ENCODE peak calls at places on chromosomes 11 and 22, in seven cellular contexts. One of them, this sample, is unnamed.

GRCh38 chr22:35592418-35592967 is 24.6 kb downstream of the MB start:
- DNase-seq in H1: no peak
- DNase-seq in H9: no peak
- DNase-seq in IMR-90: no peak
- DNase-seq in neuronal stem cell: no peak
- DNase-seq in mesendoderm: no peak
- DNase-seq in mesenchymal stem cell: no peak
- DNase-seq in this sample: no peak

GRCh38 chr11:94674005-94674491 is 94.1 kb upstream of the AMOTL1 start:
- DNase-seq in H9: no peak
- DNase-seq in neuronal stem cell: no peak
- DNase-seq in mesenchymal stem cell: no peak
- DNase-seq in mesendoderm: no peak
- DNase-seq in IMR-90: no peak
- DNase-seq in H1: peak; percentile 37
- DNase-seq in this sample: no peak

GRCh38 chr11:6259638-6260019 is at the start of gene CCKBR:
- DNase-seq in IMR-90: no peak
- DNase-seq in mesenchymal stem cell: no peak
- DNase-seq in mesendoderm: no peak
- DNase-seq in neuronal stem cell: peak; percentile 43
- DNase-seq in H1: peak; percentile 75
- DNase-seq in H9: peak; percentile 65
- DNase-seq in this sample: no peak

GRCh38 chr11:108912587-108912986 is 247.7 kb downstream of the DDX10 start:
- DNase-seq in IMR-90: peak; percentile 81
- DNase-seq in mesenchymal stem cell: peak; percentile 63
- DNase-seq in mesendoderm: peak; percentile 87
- DNase-seq in H9: no peak
- DNase-seq in neuronal stem cell: no peak
- DNase-seq in H1: no peak
- DNase-seq in this sample: peak; percentile 71

GRCh38 chr11:65522640-65523322 is 2.1 kb upstream of the SCYL1 start:
- DNase-seq in neuronal stem cell: no peak
- DNase-seq in mesenchymal stem cell: peak; percentile 62
- DNase-seq in H1: no peak
- DNase-seq in H9: no peak
- DNase-seq in IMR-90: no peak
- DNase-seq in mesendoderm: peak; percentile 72
- DNase-seq in this sample: no peak

GRCh38 chr22:29205598-29206371 is at the start of gene EMID1:
- DNase-seq in H9: peak; percentile 62
- DNase-seq in mesenchymal stem cell: peak; percentile 42
- DNase-seq in H1: peak; percentile 77
- DNase-seq in IMR-90: peak; percentile 9
- DNase-seq in mesendoderm: peak; percentile 37
- DNase-seq in neuronal stem cell: peak; percentile 46
- DNase-seq in this sample: no peak

GRCh38 chr22:45612451-45612901 is 59.2 kb upstream of the ATXN10 start:
- DNase-seq in mesenchymal stem cell: no peak
- DNase-seq in H1: no peak
- DNase-seq in neuronal stem cell: no peak
- DNase-seq in IMR-90: peak; percentile 80
- DNase-seq in H9: no peak
- DNase-seq in mesendoderm: no peak
- DNase-seq in this sample: peak; percentile 72

GRCh38 chr22:27576413-27576812 is 225.1 kb downstream of the MN1 start:
- DNase-seq in mesenchymal stem cell: no peak
- DNase-seq in H1: no peak
- DNase-seq in mesendoderm: no peak
- DNase-seq in neuronal stem cell: no peak
- DNase-seq in H9: no peak
- DNase-seq in IMR-90: no peak
- DNase-seq in this sample: no peak

GRCh38 chr11:44199816-44200215 is 104.3 kb downstream of the EXT2 start:
- DNase-seq in mesendoderm: no peak
- DNase-seq in neuronal stem cell: no peak
- DNase-seq in H9: no peak
- DNase-seq in H1: no peak
- DNase-seq in IMR-90: peak; percentile 47
- DNase-seq in mesenchymal stem cell: no peak
- DNase-seq in this sample: no peak

GRCh38 chr11:47724041-47724729 is 9.0 kb upstream of the AGBL2 start:
- DNase-seq in mesenchymal stem cell: peak; percentile 91
- DNase-seq in H1: no peak
- DNase-seq in IMR-90: peak; percentile 89
- DNase-seq in mesendoderm: peak; percentile 6
- DNase-seq in H9: no peak
- DNase-seq in neuronal stem cell: no peak
- DNase-seq in this sample: peak; percentile 83

GRCh38 chr11:69531717-69532088 is 50.2 kb downstream of the LINC01488 start:
- DNase-seq in IMR-90: no peak
- DNase-seq in mesenchymal stem cell: no peak
- DNase-seq in mesendoderm: no peak
- DNase-seq in neuronal stem cell: no peak
- DNase-seq in H9: no peak
- DNase-seq in H1: no peak
- DNase-seq in this sample: no peak

GRCh38 chr22:46068908-46069481 is 81.3 kb upstream of the PPARA start:
- DNase-seq in mesenchymal stem cell: peak; percentile 14
- DNase-seq in H9: no peak
- DNase-seq in neuronal stem cell: no peak
- DNase-seq in IMR-90: peak; percentile 49
- DNase-seq in mesendoderm: no peak
- DNase-seq in H1: no peak
- DNase-seq in this sample: no peak

GRCh38 chr11:71252434-71252781 is at the start of gene SHANK2:
- DNase-seq in IMR-90: no peak
- DNase-seq in H1: peak; percentile 82
- DNase-seq in mesenchymal stem cell: no peak
- DNase-seq in mesendoderm: peak; percentile 42
- DNase-seq in H9: peak; percentile 61
- DNase-seq in neuronal stem cell: no peak
- DNase-seq in this sample: peak; percentile 38

GRCh38 chr11:110177057-110177397 is 83.8 kb downstream of the ZC3H12C start:
- DNase-seq in H1: no peak
- DNase-seq in IMR-90: no peak
- DNase-seq in mesenchymal stem cell: no peak
- DNase-seq in neuronal stem cell: no peak
- DNase-seq in mesendoderm: peak; percentile 65
- DNase-seq in H9: no peak
- DNase-seq in this sample: no peak

GRCh38 chr22:36027960-36028645 is 521 bp downstream of the RBFOX2 start:
- DNase-seq in IMR-90: no peak
- DNase-seq in mesendoderm: peak; percentile 77
- DNase-seq in H1: peak; percentile 83
- DNase-seq in neuronal stem cell: peak; percentile 72
- DNase-seq in H9: no peak
- DNase-seq in mesenchymal stem cell: no peak
- DNase-seq in this sample: no peak

GRCh38 chr22:26556904-26557303 is 33.0 kb downstream of the TPST2 start:
- DNase-seq in H1: no peak
- DNase-seq in mesenchymal stem cell: no peak
- DNase-seq in mesendoderm: no peak
- DNase-seq in neuronal stem cell: no peak
- DNase-seq in IMR-90: no peak
- DNase-seq in H9: no peak
- DNase-seq in this sample: no peak

GRCh38 chr22:31393890-31394289 is 5.5 kb upstream of the DRG1 start:
- DNase-seq in mesendoderm: no peak
- DNase-seq in mesenchymal stem cell: no peak
- DNase-seq in H9: no peak
- DNase-seq in H1: no peak
- DNase-seq in neuronal stem cell: no peak
- DNase-seq in IMR-90: no peak
- DNase-seq in this sample: no peak

GRCh38 chr11:2913029-2913431 is 16.2 kb downstream of the PHLDA2 start:
- DNase-seq in neuronal stem cell: no peak
- DNase-seq in IMR-90: peak; percentile 44
- DNase-seq in mesenchymal stem cell: peak; percentile 71
- DNase-seq in H1: no peak
- DNase-seq in mesendoderm: peak; percentile 53
- DNase-seq in H9: no peak
- DNase-seq in this sample: no peak

GRCh38 chr22:43185860-43186261 is 1.1 kb downstream of the TTLL12 start:
- DNase-seq in H1: no peak
- DNase-seq in neuronal stem cell: no peak
- DNase-seq in H9: no peak
- DNase-seq in mesendoderm: peak; percentile 14
- DNase-seq in mesenchymal stem cell: peak; percentile 52
- DNase-seq in IMR-90: peak; percentile 23
- DNase-seq in this sample: peak; percentile 7

GRCh38 chr11:62805991-62806441 is 776 bp upstream of the NXF1 start:
- DNase-seq in H1: no peak
- DNase-seq in neuronal stem cell: no peak
- DNase-seq in mesendoderm: peak; percentile 57
- DNase-seq in mesenchymal stem cell: peak; percentile 33
- DNase-seq in H9: no peak
- DNase-seq in IMR-90: no peak
- DNase-seq in this sample: no peak

GRCh38 chr11:16936643-16937042 is 77.6 kb downstream of the PLEKHA7 start:
- DNase-seq in mesenchymal stem cell: no peak
- DNase-seq in mesendoderm: peak; percentile 85
- DNase-seq in H1: no peak
- DNase-seq in neuronal stem cell: no peak
- DNase-seq in IMR-90: no peak
- DNase-seq in H9: no peak
- DNase-seq in this sample: peak; percentile 64

GRCh38 chr11:76560219-76560618 is 110.3 kb downstream of the LRRC32 start:
- DNase-seq in mesendoderm: no peak
- DNase-seq in IMR-90: no peak
- DNase-seq in neuronal stem cell: no peak
- DNase-seq in H9: no peak
- DNase-seq in H1: no peak
- DNase-seq in mesenchymal stem cell: peak; percentile 29
- DNase-seq in this sample: peak; percentile 18

GRCh38 chr11:76558891-76559290 is 111.7 kb downstream of the LRRC32 start:
- DNase-seq in mesenchymal stem cell: no peak
- DNase-seq in neuronal stem cell: no peak
- DNase-seq in mesendoderm: no peak
- DNase-seq in H1: no peak
- DNase-seq in IMR-90: no peak
- DNase-seq in H9: no peak
- DNase-seq in this sample: no peak

GRCh38 chr11:76561245-76561644 is 109.3 kb downstream of the LRRC32 start:
- DNase-seq in H9: no peak
- DNase-seq in mesenchymal stem cell: no peak
- DNase-seq in mesendoderm: no peak
- DNase-seq in IMR-90: no peak
- DNase-seq in H1: no peak
- DNase-seq in neuronal stem cell: no peak
- DNase-seq in this sample: no peak

GRCh38 chr11:76564400-76564799 is 106.1 kb downstream of the LRRC32 start:
- DNase-seq in H1: no peak
- DNase-seq in mesendoderm: no peak
- DNase-seq in mesenchymal stem cell: no peak
- DNase-seq in IMR-90: no peak
- DNase-seq in H9: no peak
- DNase-seq in neuronal stem cell: no peak
- DNase-seq in this sample: no peak

DNA sequence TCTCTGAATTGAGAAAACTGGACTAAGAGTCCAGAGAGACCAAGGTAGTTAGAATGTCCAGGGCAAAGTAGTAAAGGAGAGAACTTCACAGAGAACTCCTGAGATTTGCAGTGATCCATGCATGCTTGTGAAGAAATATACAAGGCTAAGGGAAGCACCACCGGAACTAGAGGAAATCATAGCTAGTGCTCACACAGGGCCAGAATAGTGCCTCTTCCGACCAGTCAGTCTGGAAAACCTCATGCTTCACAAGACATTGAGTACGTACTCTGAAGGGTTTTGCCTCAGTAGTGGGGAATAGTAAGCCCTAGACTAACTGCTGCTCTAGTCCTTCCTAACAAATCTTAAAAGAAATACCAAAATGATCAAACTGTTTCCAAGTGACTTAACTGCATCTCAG is 108.0 kb downstream of the LRRC32 start:
- DNase-seq in H9: no peak
- DNase-seq in IMR-90: no peak
- DNase-seq in neuronal stem cell: no peak
- DNase-seq in mesendoderm: no peak
- DNase-seq in mesenchymal stem cell: no peak
- DNase-seq in H1: no peak
- DNase-seq in this sample: no peak
- H4K8ac ChIP-seq in H9: no peak overlapping the region
- H4K8ac ChIP-seq in IMR-90: no peak overlapping the region
- H4K8ac ChIP-seq in neuronal stem cell: no peak overlapping the region
- H4K8ac ChIP-seq in mesendoderm: no peak overlapping the region
- H4K8ac ChIP-seq in mesenchymal stem cell: no peak overlapping the region
- H4K8ac ChIP-seq in H1: no peak overlapping the region
- H4K8ac ChIP-seq in this sample: no peak overlapping the region

GRCh38 chr11:77449784-77450183 is 24.1 kb downstream of the PAK1 start:
- DNase-seq in mesendoderm: no peak
- DNase-seq in H9: no peak
- DNase-seq in H1: no peak
- DNase-seq in mesenchymal stem cell: no peak
- DNase-seq in IMR-90: no peak
- DNase-seq in neuronal stem cell: no peak
- DNase-seq in this sample: no peak

GRCh38 chr11:77455740-77456139 is 18.2 kb downstream of the PAK1 start:
- DNase-seq in mesendoderm: no peak
- DNase-seq in H9: no peak
- DNase-seq in IMR-90: no peak
- DNase-seq in neuronal stem cell: no peak
- DNase-seq in H1: no peak
- DNase-seq in mesenchymal stem cell: no peak
- DNase-seq in this sample: no peak

GRCh38 chr11:77450227-77450626 is 23.7 kb downstream of the PAK1 start:
- DNase-seq in mesendoderm: no peak
- DNase-seq in mesenchymal stem cell: no peak
- DNase-seq in neuronal stem cell: no peak
- DNase-seq in H9: no peak
- DNase-seq in H1: no peak
- DNase-seq in IMR-90: no peak
- DNase-seq in this sample: no peak

GRCh38 chr11:77457340-77457739 is 16.6 kb downstream of the PAK1 start:
- DNase-seq in IMR-90: no peak
- DNase-seq in neuronal stem cell: peak; percentile 55
- DNase-seq in mesenchymal stem cell: no peak
- DNase-seq in H1: no peak
- DNase-seq in H9: peak; percentile 63
- DNase-seq in mesendoderm: peak; percentile 25
- DNase-seq in this sample: no peak

GRCh38 chr11:77454867-77455655 is 18.8 kb downstream of the PAK1 start:
- DNase-seq in neuronal stem cell: no peak
- DNase-seq in IMR-90: no peak
- DNase-seq in H9: no peak
- DNase-seq in H1: no peak
- DNase-seq in mesendoderm: no peak
- DNase-seq in mesenchymal stem cell: no peak
- DNase-seq in this sample: no peak
- H2AK5ac ChIP-seq in neuronal stem cell: no peak overlapping the region
- H2AK5ac ChIP-seq in IMR-90: no peak overlapping the region
- H2AK5ac ChIP-seq in H9: no peak overlapping the region
- H2AK5ac ChIP-seq in H1: no peak overlapping the region
- H2AK5ac ChIP-seq in mesendoderm: no peak overlapping the region
- H2AK5ac ChIP-seq in mesenchymal stem cell: no peak overlapping the region
- H2AK5ac ChIP-seq in this sample: no peak overlapping the region

GRCh38 chr22:24595863-24596262 is 3.0 kb upstream of the LRRC75B start:
- DNase-seq in mesendoderm: no peak
- DNase-seq in neuronal stem cell: no peak
- DNase-seq in mesenchymal stem cell: no peak
- DNase-seq in H9: no peak
- DNase-seq in H1: no peak
- DNase-seq in IMR-90: no peak
- DNase-seq in this sample: no peak
- H2BK5ac ChIP-seq in mesendoderm: no peak overlapping the region
- H2BK5ac ChIP-seq in neuronal stem cell: no peak overlapping the region
- H2BK5ac ChIP-seq in mesenchymal stem cell: no peak overlapping the region
- H2BK5ac ChIP-seq in H9: no peak overlapping the region
- H2BK5ac ChIP-seq in H1: no peak overlapping the region
- H2BK5ac ChIP-seq in IMR-90: no peak overlapping the region
- H2BK5ac ChIP-seq in this sample: no peak overlapping the region

GRCh38 chr11:57491371-57492061 is 24.0 kb downstream of the SLC43A1 start:
- DNase-seq in mesendoderm: peak; percentile 75
- DNase-seq in H1: peak; percentile 90
- DNase-seq in neuronal stem cell: peak; percentile 43
- DNase-seq in mesenchymal stem cell: no peak
- DNase-seq in IMR-90: no peak
- DNase-seq in H9: peak; percentile 83
- DNase-seq in this sample: no peak
- H4K8ac ChIP-seq in mesendoderm: no peak overlapping the region
- H4K8ac ChIP-seq in H1: no peak overlapping the region
- H4K8ac ChIP-seq in neuronal stem cell: no peak overlapping the region
- H4K8ac ChIP-seq in mesenchymal stem cell: no peak overlapping the region
- H4K8ac ChIP-seq in IMR-90: no peak overlapping the region
- H4K8ac ChIP-seq in H9: no peak overlapping the region
- H4K8ac ChIP-seq in this sample: no peak overlapping the region

This sample was measured in trophoblast cell.